ENCODE peak calls at places on chromosome 21, in five cellular contexts. N is H9, P is fibroblast of pulmonary artery, V is endothelial cell, T is Panc1. F is an unnamed sample.

GRCh38 chr21:37273911-37274690 is 7.0 kb upstream of the VPS26C start:
- DNase-seq in N (no peak), P (peak), V (no peak), T (no peak), F (no peak)

GRCh38 chr21:36274128-36274527 is 45.9 kb upstream of the MORC3 start:
- DNase-seq in N (no peak), P (no peak), V (no peak), T (no peak), F (no peak)

GRCh38 chr21:27693376-27693775 is 726.5 kb upstream of the ADAMTS5 start:
- DNase-seq in N (no peak), P (peak), V (no peak), T (no peak), F (no peak)

GRCh38 chr21:25515484-25516405 is 91.5 kb downstream of the MRPL39 start:
- DNase-seq in N (no peak), P (no peak), V (no peak), T (no peak), F (no peak)

GRCh38 chr21:41778974-41779600 is 12.2 kb upstream of the RIPK4 start:
- DNase-seq in N (peak), P (no peak), V (no peak), T (no peak), F (no peak)

GRCh38 chr21:42413500-42413899 is 9.8 kb downstream of the UBASH3A start:
- DNase-seq in N (no peak), P (no peak), V (no peak), T (no peak), F (no peak)

GRCh38 chr21:43590220-43590619 is 69.1 kb downstream of the HSF2BP start:
- DNase-seq in N (no peak), P (peak), V (no peak), T (no peak), F (no peak)

GRCh38 chr21:30227633-30228404 is 11.9 kb upstream of the CLDN8 start:
- DNase-seq in N (no peak), P (peak), V (no peak), T (no peak), F (no peak)

GRCh38 chr21:25456672-25457071 is 150.6 kb downstream of the MRPL39 start:
- DNase-seq in N (no peak), P (peak), V (no peak), T (no peak), F (no peak)

GRCh38 chr21:23801292-23801691 is 1806.0 kb downstream of the MRPL39 start:
- DNase-seq in N (no peak), P (no peak), V (no peak), T (no peak), F (no peak)

GRCh38 chr21:31182231-31183129 is 144.2 kb upstream of the KRTAP19-8 start:
- DNase-seq in N (no peak), P (no peak), V (no peak), T (no peak), F (no peak)

GRCh38 chr21:31157756-31158155 is 119.5 kb upstream of the KRTAP19-8 start:
- DNase-seq in N (no peak), P (no peak), V (no peak), T (no peak), F (no peak)

GRCh38 chr21:43343992-43344886 is 82.7 kb downstream of the SIK1 start:
- DNase-seq in N (no peak), P (no peak), V (no peak), T (no peak), F (no peak)

GRCh38 chr21:46555225-46555617 is 49.7 kb downstream of the S100B start:
- DNase-seq in N (no peak), P (no peak), V (no peak), T (no peak), F (no peak)

GRCh38 chr21:38819719-38820147 is 14.0 kb downstream of the ETS2 start:
- DNase-seq in N (no peak), P (no peak), V (no peak), T (no peak), F (no peak)

GRCh38 chr21:44874497-44875331 is 1.2 kb upstream of the PTTG1IP start:
- DNase-seq in N (no peak), P (peak), V (peak), T (no peak), F (peak)

GRCh38 chr21:44873356-44874239 is at the start of gene PTTG1IP:
- DNase-seq in N (peak), P (peak), V (peak), T (no peak), F (peak)

GRCh38 chr21:44874240-44874496 is 678 bp upstream of the PTTG1IP start:
- DNase-seq in N (no peak), P (no peak), V (no peak), T (no peak), F (no peak)

GRCh38 chr21:44876849-44877575 is 3.5 kb upstream of the PTTG1IP start:
- DNase-seq in N (no peak), P (no peak), V (no peak), T (no peak), F (no peak)

DNA sequence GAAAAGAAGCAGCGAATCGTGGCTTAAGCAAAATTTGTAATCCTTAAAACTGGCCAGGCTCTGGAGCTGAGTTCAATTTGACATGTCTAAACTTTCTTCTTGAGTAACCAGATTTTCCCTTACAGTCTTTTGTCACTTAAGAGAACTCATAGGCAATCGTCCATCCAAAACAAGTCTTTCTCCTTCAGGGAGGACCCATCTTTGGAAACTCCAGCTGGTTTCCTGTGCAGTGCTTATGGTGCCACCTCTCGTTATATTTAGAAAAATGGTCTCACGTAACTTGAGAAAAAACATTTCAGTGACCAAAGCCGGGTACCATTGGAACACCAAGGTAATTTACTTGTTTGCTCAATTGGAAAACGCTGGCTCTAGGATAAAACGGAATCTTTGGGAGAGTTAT is 1.9 kb upstream of the PTTG1IP start:
- DNase-seq in N (no peak), P (peak), V (no peak), T (no peak), F (no peak)
- TF ChIP-seq CTCF in N (no peak), P (peak), V (no peak), T (no peak), F (no peak)

GRCh38 chr21:14771587-14771986 is 225.5 kb upstream of the SAMSN1 start:
- DNase-seq in N (no peak), P (no peak), V (no peak), T (no peak), F (no peak)

GRCh38 chr21:14768042-14768441 is 221.9 kb upstream of the SAMSN1 start:
- DNase-seq in N (no peak), P (no peak), V (no peak), T (no peak), F (no peak)

GRCh38 chr21:14773777-14774345 is 227.7 kb upstream of the SAMSN1 start:
- DNase-seq in N (peak), P (peak), V (peak), T (peak), F (peak)
- TF ChIP-seq CTCF in N (peak), P (peak), V (peak), T (peak), F (peak)

GRCh38 chr21:34912022-34912933 is 136.8 kb downstream of the RUNX1 start:
- DNase-seq in N (no peak), P (no peak), V (no peak), T (no peak), F (no peak)
- TF ChIP-seq CTCF in N (no peak), P (no peak), V (no peak), T (no peak), F (no peak)

GRCh38 chr21:45286671-45287437 is 841 bp downstream of the POFUT2 start:
- DNase-seq in N (peak), P (no peak), V (peak), T (no peak), F (peak)
- TF ChIP-seq CTCF in N (no peak), P (no peak), V (no peak), T (no peak), F (no peak)